ENCODE peak calls at places on chromosomes 12 and 14, in ten cellular contexts. P is body of pancreas, V is mammary epithelial cell, M is tibial artery, R is gastrocnemius medialis, N is HFF-Myc, G is ovary, I is left ventricle myocardium inferior, J is fibroblast of lung, K is right lobe of liver. W is an unnamed sample.

GRCh38 chr14:97179573-97179972 is 382.4 kb downstream of the VRK1 start:
- DNase-seq in N (no peak), V (no peak), G (no peak), R (no peak), M (no peak), I (no peak), J (peak), K (no peak), P (no peak), W (no peak)

GRCh38 chr14:65850429-65851145 is 438.1 kb downstream of the FUT8 start:
- DNase-seq in G (no peak), I (no peak), P (no peak), J (no peak), M (no peak), R (no peak), N (no peak), V (no peak), K (no peak), W (no peak)

GRCh38 chr12:119556830-119557229 is 36.7 kb upstream of the TMEM233 start:
- DNase-seq in J (no peak), I (no peak), G (no peak), N (no peak), V (no peak), K (no peak), R (no peak), M (no peak), P (peak), W (no peak)

GRCh38 chr14:32013083-32013482 is 64.0 kb upstream of the ARHGAP5 start:
- DNase-seq in P (no peak), I (no peak), G (no peak), R (no peak), V (no peak), N (no peak), K (no peak), J (no peak), M (no peak), W (no peak)

GRCh38 chr14:50972734-50973133 is 28.5 kb upstream of the PYGL start:
- DNase-seq in I (no peak), K (no peak), P (no peak), V (no peak), R (no peak), J (no peak), G (no peak), M (no peak), N (no peak), W (no peak)

GRCh38 chr12:92384571-92384970 is 238.9 kb upstream of the BTG1 start:
- DNase-seq in K (no peak), N (no peak), G (no peak), P (no peak), J (no peak), I (no peak), R (no peak), V (no peak), M (no peak), W (no peak)

GRCh38 chr12:14769837-14770494 is 33.3 kb downstream of the WBP11 start:
- DNase-seq in N (no peak), M (peak), J (peak), P (peak), K (peak), R (peak), I (peak), V (peak), G (peak), W (no peak)

GRCh38 chr12:6962285-6963015 is 8.0 kb downstream of the PHB2 start:
- DNase-seq in N (no peak), G (peak), I (peak), R (peak), V (no peak), M (peak), K (no peak), J (no peak), P (peak), W (no peak)

GRCh38 chr14:40123816-40124215 is 691.6 kb upstream of the FBXO33 start:
- DNase-seq in J (peak), N (no peak), V (no peak), P (no peak), I (no peak), G (no peak), M (no peak), K (no peak), R (no peak), W (no peak)

GRCh38 chr12:70648191-70648590 is 11.0 kb upstream of the PTPRB start:
- DNase-seq in J (peak), M (no peak), I (no peak), V (no peak), G (no peak), K (no peak), R (no peak), P (no peak), N (no peak), W (no peak)

GRCh38 chr12:15525414-15525813 is 203.1 kb downstream of the PTPRO start:
- DNase-seq in P (no peak), M (no peak), V (peak), N (no peak), G (no peak), R (no peak), J (no peak), K (no peak), I (no peak), W (no peak)

GRCh38 chr12:85425926-85426325 is 145.9 kb downstream of the ALX1 start:
- DNase-seq in I (no peak), N (no peak), K (no peak), G (no peak), J (no peak), V (no peak), P (no peak), R (no peak), M (no peak), W (no peak)

GRCh38 chr14:50344116-50344775 is 32.1 kb downstream of the DMAC2L start:
- DNase-seq in R (no peak), M (no peak), K (no peak), N (no peak), I (no peak), V (peak), G (no peak), J (peak), P (no peak), W (no peak)

GRCh38 chr14:56199976-56200577 is 81.9 kb downstream of the PELI2 start:
- DNase-seq in R (no peak), N (no peak), M (no peak), J (peak), P (no peak), I (no peak), V (no peak), G (no peak), K (no peak), W (no peak)

GRCh38 chr14:80475074-80475473 is 263.8 kb upstream of the DIO2 start:
- DNase-seq in I (no peak), P (no peak), V (peak), N (no peak), R (no peak), M (no peak), J (peak), K (no peak), G (no peak), W (no peak)

GRCh38 chr12:92468358-92469020 is 234.3 kb upstream of the PLEKHG7 start:
- DNase-seq in J (peak), M (no peak), V (no peak), I (no peak), P (no peak), G (no peak), R (no peak), K (no peak), N (no peak), W (no peak)

GRCh38 chr12:113310489-113310888 is 24.4 kb downstream of the SLC8B1 start:
- DNase-seq in J (no peak), V (peak), M (no peak), R (no peak), P (no peak), N (no peak), K (no peak), G (no peak), I (no peak), W (no peak)
- TF ChIP-seq CTCF in J (no peak), V (peak), M (no peak), R (no peak), P (no peak), N (peak), K (no peak), G (no peak), I (peak), W (no peak)

GRCh38 chr12:106136263-106136662 is 2.5 kb downstream of the NUAK1 start:
- DNase-seq in K (peak), P (peak), I (peak), R (peak), M (peak), V (peak), G (peak), N (no peak), J (peak), W (peak)

GRCh38 chr12:106133136-106134087 is 5.3 kb downstream of the NUAK1 start:
- DNase-seq in M (no peak), P (no peak), G (no peak), N (no peak), J (peak), I (no peak), R (no peak), V (peak), K (no peak), W (no peak)

GRCh38 chr12:106135781-106136180 is 3.0 kb downstream of the NUAK1 start:
- DNase-seq in N (no peak), P (no peak), K (no peak), J (peak), R (no peak), G (no peak), I (no peak), V (peak), M (no peak), W (no peak)

GRCh38 chr12:106135075-106135474 is 3.7 kb downstream of the NUAK1 start:
- DNase-seq in N (no peak), I (no peak), R (no peak), G (no peak), K (no peak), P (no peak), V (no peak), M (no peak), J (peak), W (no peak)

GRCh38 chr12:106134294-106134949 is 4.3 kb downstream of the NUAK1 start:
- DNase-seq in J (peak), V (no peak), M (no peak), N (no peak), R (no peak), K (no peak), I (no peak), G (no peak), P (no peak), W (no peak)
- H3K4me3 ChIP-seq in J (no peak), V (no peak), M (no peak), N (no peak), R (peak), K (no peak), I (peak), G (no peak), P (no peak), W (no peak)

GRCh38 chr12:121253638-121254335 is 42.7 kb downstream of the CAMKK2 start:
- DNase-seq in R (no peak), K (no peak), M (no peak), J (no peak), G (no peak), V (no peak), N (no peak), I (no peak), P (no peak), W (no peak)
- TF ChIP-seq CTCF in R (no peak), K (no peak), M (no peak), J (no peak), G (no peak), V (no peak), N (no peak), I (no peak), P (no peak), W (no peak)

GRCh38 chr12:50483488-50483887 is 21.3 kb upstream of the DIP2B start:
- DNase-seq in M (no peak), R (no peak), J (no peak), K (no peak), P (no peak), I (no peak), N (no peak), V (no peak), G (no peak), W (no peak)

DNA sequence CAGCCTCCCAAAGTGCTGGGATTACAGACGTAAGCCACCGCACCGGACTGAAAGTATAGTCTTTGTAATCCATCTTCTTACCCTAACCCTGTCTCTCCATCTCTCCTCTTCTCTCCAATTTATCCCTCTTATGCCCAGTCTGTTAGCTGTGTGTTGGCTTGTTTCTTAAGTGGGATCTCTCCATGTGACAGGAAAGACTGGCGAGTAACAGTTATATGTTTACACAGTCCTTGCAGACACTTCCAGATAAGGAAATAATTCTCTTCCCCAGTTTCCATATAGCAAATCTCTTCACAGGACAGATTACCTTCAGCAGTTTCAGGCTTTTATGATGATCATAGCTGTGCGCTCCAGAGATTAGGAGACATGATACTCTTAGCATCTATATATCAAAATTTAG is 16.0 kb upstream of the DIP2B start:
- DNase-seq in M (no peak), P (no peak), R (no peak), N (no peak), K (no peak), J (no peak), I (no peak), G (no peak), V (no peak), W (no peak)
- H3K4me3 ChIP-seq in M (no peak), P (no peak), R (no peak), N (no peak), K (no peak), J (no peak), I (no peak), G (no peak), V (no peak), W (no peak)

W was measured in AG04449.